ENCODE peak calls at places on chromosome 13, in six cellular contexts. S is AG04449, M is AG09309, W is neural progenitor cell, Y is glutamatergic neuron, F is mesothelial cell of epicardium. D is an unnamed sample.

GRCh38 chr13:42997381-42997780 is 5.3 kb upstream of the EPSTI1 start:
- DNase-seq in S (no peak), M (no peak), W (no peak), Y (no peak), F (no peak), D (no peak)

GRCh38 chr13:77583551-77583950 is 48.0 kb downstream of the SCEL start:
- DNase-seq in S (no peak), M (no peak), W (no peak), Y (no peak), F (no peak), D (no peak)

GRCh38 chr13:26221721-26222522 is at the start of gene RNF6:
- DNase-seq in S (peak; percentile 96), M (peak; percentile 98), W (peak; percentile 97), Y (peak; percentile 84), F (peak; percentile 91), D (peak; percentile 98)

GRCh38 chr13:79508224-79508961 is 27.4 kb downstream of the NDFIP2 start:
- DNase-seq in S (no peak), M (no peak), W (no peak), Y (no peak), F (no peak), D (no peak)

GRCh38 chr13:107900775-107901174 is 314.6 kb downstream of the LIG4 start:
- DNase-seq in S (no peak), M (no peak), W (no peak), Y (no peak), F (no peak), D (no peak)

GRCh38 chr13:29845440-29846056 is 4.9 kb downstream of the UBL3 start:
- DNase-seq in S (no peak), M (no peak), W (no peak), Y (no peak), F (no peak), D (no peak)

GRCh38 chr13:71242191-71242590 is 624.8 kb downstream of the DACH1 start:
- DNase-seq in S (no peak), M (no peak), W (peak; percentile 85), Y (no peak), F (no peak), D (no peak)

GRCh38 chr13:98769736-98770135 is 17.3 kb upstream of the SLC15A1 start:
- DNase-seq in S (no peak), M (no peak), W (no peak), Y (no peak), F (no peak), D (no peak)

GRCh38 chr13:69769637-69770036 is 338.0 kb upstream of the ATXN8OS start:
- DNase-seq in S (no peak), M (no peak), W (peak; percentile 28), Y (no peak), F (no peak), D (no peak)

GRCh38 chr13:97228850-97229521 is 6.9 kb downstream of the MBNL2 start:
- DNase-seq in S (no peak), M (no peak), W (no peak), Y (no peak), F (no peak), D (no peak)

GRCh38 chr13:94427313-94427712 is 52.2 kb downstream of the DCT start:
- DNase-seq in S (no peak), M (no peak), W (no peak), Y (no peak), F (no peak), D (no peak)

GRCh38 chr13:66887088-66887487 is 343.0 kb downstream of the PCDH9 start:
- DNase-seq in S (no peak), M (no peak), W (no peak), Y (no peak), F (no peak), D (no peak)

GRCh38 chr13:110248449-110249143 is 58.4 kb downstream of the COL4A1 start:
- DNase-seq in S (no peak), M (no peak), W (no peak), Y (no peak), F (peak; percentile 32), D (no peak)

GRCh38 chr13:98307744-98308524 is 130.9 kb upstream of the RNF113B start:
- DNase-seq in S (no peak), M (no peak), W (no peak), Y (no peak), F (no peak), D (peak; percentile 36)

GRCh38 chr13:24128962-24129361 is 31.6 kb upstream of the SPATA13 start:
- DNase-seq in S (no peak), M (no peak), W (no peak), Y (no peak), F (no peak), D (no peak)

GRCh38 chr13:59261928-59262488 is 901.7 kb downstream of the DIAPH3 start:
- DNase-seq in S (no peak), M (no peak), W (peak; percentile 61), Y (no peak), F (no peak), D (no peak)

GRCh38 chr13:33710924-33711323 is 107.0 kb upstream of the RFC3 start:
- DNase-seq in S (no peak), M (no peak), W (peak; percentile 4), Y (no peak), F (no peak), D (no peak)

GRCh38 chr13:99382428-99383133 is 75.4 kb upstream of the GPR183 start:
- DNase-seq in S (no peak), M (no peak), W (no peak), Y (no peak), F (no peak), D (no peak)

GRCh38 chr13:33671560-33671959 is 146.4 kb upstream of the RFC3 start:
- DNase-seq in S (no peak), M (no peak), W (no peak), Y (no peak), F (no peak), D (no peak)

GRCh38 chr13:105783261-105783660 is 752.2 kb downstream of the EFNB2 start:
- DNase-seq in S (no peak), M (no peak), W (no peak), Y (no peak), F (no peak), D (no peak)

GRCh38 chr13:102608944-102609343 is 12.2 kb downstream of the TPP2 start:
- DNase-seq in S (no peak), M (no peak), W (no peak), Y (no peak), F (no peak), D (no peak)

GRCh38 chr13:109211616-109212015 is 574.8 kb downstream of the IRS2 start:
- DNase-seq in S (no peak), M (no peak), W (peak; percentile 23), Y (peak; percentile 40), F (peak; percentile 43), D (no peak)

GRCh38 chr13:65964672-65965071 is 1265.5 kb downstream of the PCDH9 start:
- DNase-seq in S (no peak), M (no peak), W (no peak), Y (no peak), F (no peak), D (no peak)

GRCh38 chr13:21175656-21176194 is 627 bp downstream of the SKA3 start:
- DNase-seq in S (no peak), M (no peak), W (no peak), Y (no peak), F (no peak), D (no peak)

GRCh38 chr13:93172109-93172508 is 54.5 kb upstream of the GPC6 start:
- DNase-seq in S (no peak), M (no peak), W (peak; percentile 7), Y (no peak), F (no peak), D (no peak)
- TF ChIP-seq CTCF in S (no peak), M (peak; percentile 40), W (peak; percentile 69), Y (peak; percentile 68), F (peak; percentile 56), D (peak; percentile 21)

GRCh38 chr13:91922969-91923592 is 524.7 kb downstream of the GPC5 start:
- DNase-seq in S (no peak), M (no peak), W (peak; percentile 25), Y (no peak), F (no peak), D (no peak)
- TF ChIP-seq CTCF in S (no peak), M (no peak), W (peak; percentile 61), Y (peak; percentile 73), F (peak; percentile 50), D (no peak)

GRCh38 chr13:44796597-44797517 is 192.4 kb downstream of the NUFIP1 start:
- DNase-seq in S (no peak), M (no peak), W (no peak), Y (no peak), F (no peak), D (no peak)
- TF ChIP-seq CTCF in S (no peak), M (no peak), W (no peak), Y (no peak), F (no peak), D (no peak)

DNA sequence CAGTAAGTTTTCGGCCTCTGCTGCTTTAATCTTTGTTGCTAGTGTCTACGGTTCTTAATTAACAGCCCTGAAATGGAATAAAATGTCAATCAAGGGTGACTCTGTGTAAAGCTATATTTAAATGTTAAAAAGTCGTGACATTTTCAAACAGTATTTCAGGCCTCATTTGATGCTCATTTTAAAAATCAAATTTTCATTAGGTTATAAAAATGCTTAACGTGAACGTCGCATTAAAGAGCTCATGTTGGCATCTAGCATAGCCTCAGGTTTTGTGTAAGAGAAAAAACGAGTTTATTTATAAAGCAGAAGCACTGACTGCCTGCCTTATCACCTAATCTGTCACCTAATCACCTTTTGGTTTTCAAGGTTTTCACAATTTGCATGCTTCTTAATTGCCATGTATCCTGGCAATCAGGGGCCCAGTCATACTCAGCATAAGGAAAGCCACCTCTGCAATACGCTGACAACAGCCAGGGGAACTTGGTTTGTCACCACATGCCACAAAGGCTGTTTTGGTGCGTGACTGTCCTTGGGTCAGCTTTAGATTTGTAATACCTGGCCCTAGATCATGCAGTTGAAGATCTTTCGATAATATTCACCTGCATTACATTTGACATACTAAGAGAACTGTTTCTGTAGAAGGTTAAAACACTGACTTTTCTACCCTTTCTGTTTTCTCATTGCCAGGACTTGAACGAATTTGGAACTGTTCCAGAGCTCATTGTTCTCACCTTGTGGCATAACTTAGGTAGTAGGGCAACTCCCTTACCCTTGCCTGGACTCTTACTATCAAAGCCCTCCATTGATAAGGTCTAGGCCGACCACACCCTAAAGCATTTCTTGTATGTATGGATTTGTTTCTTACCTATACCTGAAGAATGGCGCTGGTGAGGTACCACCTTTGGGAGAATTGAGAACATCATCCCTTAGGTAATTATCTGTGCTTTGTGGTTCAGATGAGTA is 112.5 kb downstream of the TEX26 start:
- DNase-seq in S (no peak), M (no peak), W (no peak), Y (no peak), F (no peak), D (no peak)
- TF ChIP-seq CTCF in S (no peak), M (no peak), W (no peak), Y (peak; percentile 10), F (peak; percentile 6), D (no peak)

GRCh38 chr13:75679459-75679858 is 43.3 kb downstream of the LMO7 start:
- DNase-seq in S (no peak), M (no peak), W (no peak), Y (no peak), F (no peak), D (no peak)

GRCh38 chr13:75691183-75691582 is 55.1 kb downstream of the LMO7 start:
- DNase-seq in S (no peak), M (no peak), W (no peak), Y (no peak), F (no peak), D (no peak)

GRCh38 chr13:75687145-75687763 is 51.1 kb downstream of the LMO7 start:
- DNase-seq in S (no peak), M (no peak), W (peak; percentile 28), Y (no peak), F (no peak), D (no peak)

GRCh38 chr13:75689686-75690085 is 53.6 kb downstream of the LMO7 start:
- DNase-seq in S (no peak), M (no peak), W (no peak), Y (no peak), F (no peak), D (no peak)

GRCh38 chr13:75685239-75685697 is 49.1 kb downstream of the LMO7 start:
- DNase-seq in S (peak; percentile 84), M (peak; percentile 56), W (peak; percentile 49), Y (no peak), F (no peak), D (no peak)
- TF ChIP-seq CTCF in S (peak; percentile 61), M (peak; percentile 47), W (peak; percentile 40), Y (no peak), F (no peak), D (peak; percentile 33)

D was measured in AG09319.